ENCODE peak calls at places on chromosomes 7 and 10, in seven cellular contexts. One of them, this sample, is unnamed.

GRCh38 chr10:4902571-4903011 is 60.6 kb upstream of the AKR1C1 start:
- DNase-seq in right cardiac atrium: no peak
- DNase-seq in GM23248: peak
- DNase-seq in stimulated activated naive CD4-positive, alpha-beta T cell treated with Interleukin-2 at 50 U/mL for 16 hours: no peak
- DNase-seq in PC-9: no peak
- DNase-seq in aorta: no peak
- DNase-seq in AG08395: no peak
- DNase-seq in this sample: peak

GRCh38 chr10:61452229-61452651 is 941 bp downstream of the TMEM26 start:
- DNase-seq in right cardiac atrium: peak
- DNase-seq in GM23248: no peak
- DNase-seq in stimulated activated naive CD4-positive, alpha-beta T cell treated with Interleukin-2 at 50 U/mL for 16 hours: no peak
- DNase-seq in PC-9: no peak
- DNase-seq in aorta: no peak
- DNase-seq in AG08395: no peak
- DNase-seq in this sample: no peak

GRCh38 chr7:7304705-7305475 is 122.5 kb downstream of the C1GALT1 start:
- DNase-seq in right cardiac atrium: no peak
- DNase-seq in GM23248: no peak
- DNase-seq in stimulated activated naive CD4-positive, alpha-beta T cell treated with Interleukin-2 at 50 U/mL for 16 hours: no peak
- DNase-seq in PC-9: no peak
- DNase-seq in aorta: no peak
- DNase-seq in AG08395: no peak
- DNase-seq in this sample: peak

GRCh38 chr7:43905954-43906326 is 456 bp downstream of the URGCP start:
- DNase-seq in right cardiac atrium: peak
- DNase-seq in GM23248: peak
- DNase-seq in stimulated activated naive CD4-positive, alpha-beta T cell treated with Interleukin-2 at 50 U/mL for 16 hours: no peak
- DNase-seq in PC-9: peak
- DNase-seq in aorta: peak
- DNase-seq in AG08395: peak
- DNase-seq in this sample: peak

GRCh38 chr7:45325378-45325777 is 167.8 kb downstream of the RAMP3 start:
- DNase-seq in right cardiac atrium: no peak
- DNase-seq in GM23248: no peak
- DNase-seq in stimulated activated naive CD4-positive, alpha-beta T cell treated with Interleukin-2 at 50 U/mL for 16 hours: no peak
- DNase-seq in PC-9: no peak
- DNase-seq in aorta: no peak
- DNase-seq in AG08395: no peak
- DNase-seq in this sample: no peak

GRCh38 chr10:52779541-52780390 is 7.2 kb upstream of the MBL2 start:
- DNase-seq in right cardiac atrium: peak
- DNase-seq in GM23248: peak
- DNase-seq in stimulated activated naive CD4-positive, alpha-beta T cell treated with Interleukin-2 at 50 U/mL for 16 hours: no peak
- DNase-seq in PC-9: no peak
- DNase-seq in aorta: peak
- DNase-seq in AG08395: peak
- DNase-seq in this sample: peak

GRCh38 chr7:100612730-100613446 is 548 bp downstream of the MOSPD3 start:
- DNase-seq in right cardiac atrium: no peak
- DNase-seq in GM23248: peak
- DNase-seq in stimulated activated naive CD4-positive, alpha-beta T cell treated with Interleukin-2 at 50 U/mL for 16 hours: no peak
- DNase-seq in PC-9: no peak
- DNase-seq in aorta: no peak
- DNase-seq in AG08395: no peak
- DNase-seq in this sample: peak

GRCh38 chr7:104963991-104964385 is 50.0 kb upstream of the KMT2E start:
- DNase-seq in right cardiac atrium: no peak
- DNase-seq in GM23248: peak
- DNase-seq in stimulated activated naive CD4-positive, alpha-beta T cell treated with Interleukin-2 at 50 U/mL for 16 hours: no peak
- DNase-seq in PC-9: no peak
- DNase-seq in aorta: no peak
- DNase-seq in AG08395: no peak
- DNase-seq in this sample: peak

GRCh38 chr7:47104206-47104549 is 477.7 kb downstream of the TNS3 start:
- DNase-seq in right cardiac atrium: no peak
- DNase-seq in GM23248: peak
- DNase-seq in stimulated activated naive CD4-positive, alpha-beta T cell treated with Interleukin-2 at 50 U/mL for 16 hours: no peak
- DNase-seq in PC-9: no peak
- DNase-seq in aorta: no peak
- DNase-seq in AG08395: no peak
- DNase-seq in this sample: no peak

GRCh38 chr7:138465046-138465445 is 5.0 kb downstream of the TRIM24 start:
- DNase-seq in right cardiac atrium: no peak
- DNase-seq in GM23248: no peak
- DNase-seq in stimulated activated naive CD4-positive, alpha-beta T cell treated with Interleukin-2 at 50 U/mL for 16 hours: no peak
- DNase-seq in PC-9: no peak
- DNase-seq in aorta: no peak
- DNase-seq in AG08395: no peak
- DNase-seq in this sample: no peak

GRCh38 chr10:13853854-13854253 is 267.1 kb downstream of the PRPF18 start:
- DNase-seq in right cardiac atrium: no peak
- DNase-seq in GM23248: peak
- DNase-seq in stimulated activated naive CD4-positive, alpha-beta T cell treated with Interleukin-2 at 50 U/mL for 16 hours: no peak
- DNase-seq in PC-9: no peak
- DNase-seq in aorta: no peak
- DNase-seq in AG08395: peak
- DNase-seq in this sample: no peak

GRCh38 chr7:113010377-113010776 is 76.2 kb downstream of the GPR85 start:
- DNase-seq in right cardiac atrium: no peak
- DNase-seq in GM23248: no peak
- DNase-seq in stimulated activated naive CD4-positive, alpha-beta T cell treated with Interleukin-2 at 50 U/mL for 16 hours: no peak
- DNase-seq in PC-9: no peak
- DNase-seq in aorta: no peak
- DNase-seq in AG08395: no peak
- DNase-seq in this sample: no peak

This sample was measured in epithelial cell of esophagus.